ENCODE peak calls at places on chromosome 5, in four cellular contexts. E, D, I and Q are unnamed samples.

GRCh38 chr5:72145351-72145750 is 38.1 kb downstream of the MAP1B start:
- DNase-seq in D (peak), I (no peak), E (no peak), Q (no peak)

GRCh38 chr5:126736141-126736540 is 40.8 kb upstream of the LMNB1 start:
- DNase-seq in E (peak), I (no peak), D (no peak), Q (no peak)

GRCh38 chr5:113179156-113179555 is 202.6 kb downstream of the DCP2 start:
- DNase-seq in D (no peak), E (no peak), I (no peak), Q (no peak)

GRCh38 chr5:89047591-89047990 is 164.6 kb upstream of the MEF2C start:
- DNase-seq in D (no peak), I (no peak), E (peak), Q (peak)

GRCh38 chr5:88727705-88728313 is 155.2 kb downstream of the MEF2C start:
- DNase-seq in I (no peak), E (peak), D (peak), Q (peak)

GRCh38 chr5:149646564-149646963 is 65.3 kb downstream of the ARHGEF37 start:
- DNase-seq in I (no peak), D (peak), E (peak), Q (no peak)

GRCh38 chr5:88877826-88878225 is 5.2 kb downstream of the MEF2C start:
- DNase-seq in E (no peak), I (no peak), D (no peak), Q (no peak)

GRCh38 chr5:154366353-154366752 is 79.4 kb upstream of the SAP30L start:
- DNase-seq in D (no peak), E (peak), I (no peak), Q (no peak)

GRCh38 chr5:157549283-157549629 is 26.3 kb downstream of the ADAM19 start:
- DNase-seq in I (no peak), D (no peak), E (peak), Q (peak)

GRCh38 chr5:40716000-40716399 is 36.3 kb downstream of the PTGER4 start:
- DNase-seq in D (peak), E (peak), I (no peak), Q (no peak)

GRCh38 chr5:138979684-138980275 is 104.6 kb upstream of the LRRTM2 start:
- DNase-seq in I (peak), E (peak), D (no peak), Q (no peak)

GRCh38 chr5:33594006-33594405 is 153.2 kb downstream of the TARS1 start:
- DNase-seq in I (no peak), E (no peak), D (peak), Q (no peak)

GRCh38 chr5:95941756-95942155 is 19.9 kb downstream of the ELL2 start:
- DNase-seq in E (peak), D (no peak), I (no peak), Q (peak)

GRCh38 chr5:116137544-116138378 is 52.9 kb downstream of the COMMD10 start:
- DNase-seq in D (peak), I (peak), E (peak), Q (peak)

GRCh38 chr5:115599502-115599901 is 2.8 kb downstream of the TICAM2 start:
- DNase-seq in E (peak), I (no peak), D (peak), Q (peak)

GRCh38 chr5:17037751-17038150 is 101.7 kb upstream of the MYO10 start:
- DNase-seq in I (no peak), E (peak), D (no peak), Q (peak)

GRCh38 chr5:86964889-86965288 is 302.8 kb upstream of the RASA1 start:
- DNase-seq in E (no peak), I (no peak), D (no peak), Q (no peak)